ENCODE peak calls at places on chromosome 20, in four cellular contexts. V, P, W and Z are unnamed samples.

GRCh38 chr20:50140339-50140859 is 13.1 kb downstream of the PEDS1 start:
- DNase-seq in V (no peak), P (no peak), W (no peak), Z (no peak)

GRCh38 chr20:45912344-45912682 is 358 bp upstream of the PLTP start:
- DNase-seq in V (no peak), P (no peak), W (no peak), Z (no peak)

GRCh38 chr20:23046431-23046830 is 3.0 kb downstream of the THBD start:
- DNase-seq in V (no peak), P (no peak), W (no peak), Z (no peak)

GRCh38 chr20:58106143-58106750 is 122.2 kb downstream of the ANKRD60 start:
- DNase-seq in V (no peak), P (no peak), W (no peak), Z (no peak)

GRCh38 chr20:4041748-4042411 is 26.5 kb upstream of the RNF24 start:
- DNase-seq in V (no peak), P (peak), W (peak), Z (peak)

GRCh38 chr20:12455152-12455551 is 537.5 kb downstream of the BTBD3 start:
- DNase-seq in V (no peak), P (peak), W (no peak), Z (no peak)

GRCh38 chr20:37395921-37396519 is 50.1 kb downstream of the SRC start:
- DNase-seq in V (no peak), P (no peak), W (no peak), Z (no peak)

GRCh38 chr20:62723351-62723750 is 14.7 kb downstream of the NTSR1 start:
- DNase-seq in V (no peak), P (no peak), W (no peak), Z (no peak)

GRCh38 chr20:43949741-43950618 is 35.3 kb downstream of the TOX2 start:
- DNase-seq in V (no peak), P (peak), W (no peak), Z (no peak)

GRCh38 chr20:22716824-22717351 is 132.5 kb upstream of the FOXA2 start:
- DNase-seq in V (no peak), P (no peak), W (no peak), Z (no peak)

GRCh38 chr20:17624070-17624469 is 54.2 kb downstream of the DSTN start:
- DNase-seq in V (no peak), P (no peak), W (no peak), Z (no peak)

GRCh38 chr20:37222086-37222485 is 39.5 kb downstream of the GHRH start:
- DNase-seq in V (no peak), P (no peak), W (no peak), Z (no peak)

GRCh38 chr20:49982346-49983122 is at the start of gene SNAI1:
- DNase-seq in V (peak), P (peak), W (peak), Z (peak)

GRCh38 chr20:62584671-62585512 is 57.4 kb upstream of the SLCO4A1 start:
- DNase-seq in V (no peak), P (no peak), W (no peak), Z (no peak)

GRCh38 chr20:58907481-58908137 is 55.1 kb downstream of the GNAS start:
- DNase-seq in V (peak), P (peak), W (peak), Z (peak)

GRCh38 chr20:41563087-41563486 is 55.1 kb downstream of the CHD6 start:
- DNase-seq in V (no peak), P (no peak), W (no peak), Z (no peak)

GRCh38 chr20:34439168-34439567 is 76.1 kb downstream of the ITCH start:
- DNase-seq in V (no peak), P (no peak), W (no peak), Z (no peak)

GRCh38 chr20:10667560-10668167 is 6.1 kb downstream of the JAG1 start:
- DNase-seq in V (no peak), P (no peak), W (no peak), Z (no peak)

GRCh38 chr20:63822276-63822696 is 8.8 kb downstream of the ZBTB46 start:
- DNase-seq in V (no peak), P (no peak), W (no peak), Z (no peak)

GRCh38 chr20:49682278-49682677 is 31.4 kb downstream of the B4GALT5 start:
- DNase-seq in V (no peak), P (no peak), W (no peak), Z (no peak)

GRCh38 chr20:48797275-48797825 is 30.4 kb downstream of the PREX1 start:
- DNase-seq in V (no peak), P (no peak), W (no peak), Z (no peak)

GRCh38 chr20:49276201-49276894 is 1.5 kb downstream of the ZNFX1 start:
- DNase-seq in V (peak), P (no peak), W (no peak), Z (peak)

GRCh38 chr20:56513096-56513806 is 11.3 kb upstream of the FAM209A start:
- DNase-seq in V (no peak), P (no peak), W (no peak), Z (no peak)

GRCh38 chr20:52410182-52410647 is 218.6 kb upstream of the ZFP64 start:
- DNase-seq in V (no peak), P (no peak), W (no peak), Z (no peak)

GRCh38 chr20:53623454-53624206 is 30.0 kb upstream of the ZNF217 start:
- DNase-seq in V (peak), P (peak), W (peak), Z (peak)

GRCh38 chr20:611843-612185 is 1.7 kb upstream of the TCF15 start:
- DNase-seq in V (no peak), P (no peak), W (no peak), Z (no peak)

GRCh38 chr20:62069741-62070216 is 4.1 kb upstream of the TAF4 start:
- DNase-seq in V (no peak), P (peak), W (no peak), Z (no peak)

GRCh38 chr20:23019403-23019802 is 15.7 kb upstream of the SSTR4 start:
- DNase-seq in V (no peak), P (no peak), W (no peak), Z (no peak)